ENCODE peak calls at places on chromosomes 1 and 21, in four cellular contexts. K is H1, U is trophoblast cell, X is mesendoderm. C is an unnamed sample. For H3K27me3, the result is how much of the 10 kb centered on the place peaks cover.

GRCh38 chr1:182430263-182431068 is 19.5 kb upstream of the RGSL1 start:
- DNase-seq in X (peak), U (no peak), K (no peak), C (peak)

GRCh38 chr1:182633657-182634281 is 29.6 kb upstream of the RGS16 start:
- DNase-seq in K (no peak), X (peak), U (peak), C (no peak)

GRCh38 chr1:224065455-224065854 is 48.5 kb upstream of the FBXO28 start:
- DNase-seq in X (no peak), K (no peak), U (no peak), C (peak)

GRCh38 chr1:74467786-74468377 is 44.5 kb downstream of the LRRC53 start:
- DNase-seq in K (no peak), X (peak), U (peak), C (peak)

GRCh38 chr21:45596704-45597318 is 46.7 kb upstream of the PCBP3 start:
- DNase-seq in U (peak), K (peak), X (peak), C (peak)

GRCh38 chr21:17903029-17903806 is 84.1 kb upstream of the C21orf91 start:
- DNase-seq in K (no peak), X (peak), U (no peak), C (peak)

GRCh38 chr1:8814870-8815269 is 2.6 kb downstream of the RERE start:
- DNase-seq in U (no peak), X (peak), K (no peak), C (no peak)

GRCh38 chr1:197314672-197315071 is 46.6 kb downstream of the CRB1 start:
- DNase-seq in U (no peak), X (peak), K (no peak), C (no peak)

GRCh38 chr1:109649380-109649987 is 6.4 kb upstream of the GSTM4 start:
- DNase-seq in U (no peak), K (no peak), X (no peak), C (peak)

GRCh38 chr1:88847618-88848017 is 43.7 kb downstream of the GTF2B start:
- DNase-seq in X (peak), U (no peak), K (no peak), C (no peak)

GRCh38 chr1:40532844-40533424 is 1.5 kb downstream of the ZNF684 start:
- DNase-seq in U (peak), K (no peak), X (peak), C (peak)

GRCh38 chr1:230868736-230869385 is 540 bp upstream of the C1orf198 start:
- DNase-seq in X (peak), K (no peak), U (peak), C (no peak)

GRCh38 chr21:34781508-34781907 is 112.7 kb downstream of the CLIC6 start:
- DNase-seq in X (no peak), U (no peak), K (no peak), C (no peak)

GRCh38 chr1:86926886-86927285 is 12.5 kb downstream of the HS2ST1 start:
- DNase-seq in U (no peak), X (no peak), K (no peak), C (no peak)

GRCh38 chr1:213931804-213932203 is 56.0 kb upstream of the PROX1 start:
- DNase-seq in X (peak), K (peak), U (no peak), C (no peak)
- H3K27me3 ChIP-seq in X (under half), K (under half), U (under half), C (under half)

GRCh38 chr21:43814215-43815106 is 25.1 kb downstream of the RRP1 start:
- DNase-seq in K (no peak), X (peak), U (no peak), C (no peak)
- H2AK5ac ChIP-seq in K (no peak), X (no peak), U (no peak), C (no peak)

GRCh38 chr1:17342014-17342441 is 30.0 kb upstream of the PADI6 start:
- DNase-seq in X (no peak), U (no peak), K (no peak), C (no peak)
- H3K27me3 ChIP-seq in X (under half), U (under half), K (under half), C (under half)

GRCh38 chr21:44496900-44497550 is 41.7 kb downstream of the LRRC3 start:
- DNase-seq in K (no peak), X (no peak), U (no peak), C (no peak)

GRCh38 chr21:44499631-44500030 is 40.4 kb downstream of the KRTAP10-1 start:
- DNase-seq in X (no peak), U (no peak), K (no peak), C (no peak)

GRCh38 chr21:44498965-44499560 is 40.9 kb downstream of the KRTAP10-1 start:
- DNase-seq in U (no peak), X (no peak), K (no peak), C (no peak)

GRCh38 chr21:44497641-44498243 is 42.3 kb downstream of the KRTAP10-1 start:
- DNase-seq in U (no peak), K (no peak), X (no peak), C (no peak)

GRCh38 chr21:44498280-44498964 is 41.6 kb downstream of the KRTAP10-1 start:
- DNase-seq in U (no peak), K (no peak), X (no peak), C (no peak)
- H2AK5ac ChIP-seq in U (no peak), K (no peak), X (no peak), C (no peak)

DNA sequence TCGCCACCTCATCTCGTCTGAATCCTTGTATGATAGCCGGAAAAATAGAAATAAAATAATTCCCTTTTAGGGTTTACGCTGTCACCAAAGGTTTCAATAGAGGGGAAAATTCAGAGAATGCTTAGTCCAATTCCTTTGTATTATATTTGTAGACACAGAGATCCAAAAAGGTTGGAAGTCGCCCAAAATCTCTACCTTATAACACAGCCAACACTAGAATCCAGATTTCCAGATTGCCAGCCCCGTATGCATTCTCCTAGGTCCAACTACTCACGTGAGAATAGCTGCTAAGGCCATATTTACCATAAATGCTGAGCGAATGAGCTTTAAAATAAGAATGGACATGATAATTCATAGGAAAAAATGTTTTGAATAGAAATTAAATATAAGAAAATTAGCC is 124.5 kb downstream of the KCNK1 start:
- DNase-seq in K (no peak), U (no peak), X (no peak), C (no peak)
- H3K27me3 ChIP-seq in K (under half), U (under half), X (under half), C (under half)

GRCh38 chr1:1204425-1204920 is 1.9 kb downstream of the TNFRSF18 start:
- DNase-seq in X (no peak), U (no peak), K (no peak), C (no peak)
- H2AK5ac ChIP-seq in X (no peak), U (no peak), K (no peak), C (no peak)

DNA sequence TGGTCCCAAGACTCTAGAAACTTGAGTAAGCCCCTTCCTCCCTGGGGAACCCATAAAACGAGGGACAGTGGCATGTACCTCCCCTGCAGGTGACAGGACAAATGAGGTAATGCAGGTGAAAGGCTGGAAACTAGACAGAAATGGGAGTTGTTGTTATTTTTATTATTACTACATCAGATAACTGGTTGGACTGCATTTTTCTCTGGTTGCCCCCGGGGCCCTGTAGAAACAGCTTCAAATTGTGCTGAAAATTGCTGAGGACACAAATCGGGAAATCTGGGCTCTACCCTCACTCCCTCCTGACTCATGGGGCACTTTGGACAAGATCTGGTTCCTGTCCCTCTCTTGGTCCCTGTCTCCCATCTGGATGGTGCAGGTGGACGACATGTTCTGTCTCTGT is 132.3 kb upstream of the WNT4 start:
- DNase-seq in X (no peak), K (no peak), U (peak), C (no peak)
- H3K27me3 ChIP-seq in X (under half), K (under half), U (under half), C (half or more)

GRCh38 chr1:215043405-215043804 is 39.1 kb upstream of the KCNK2 start:
- DNase-seq in K (no peak), U (no peak), X (no peak), C (no peak)

GRCh38 chr1:215040190-215040589 is 42.3 kb upstream of the KCNK2 start:
- DNase-seq in X (peak), K (no peak), U (peak), C (no peak)

GRCh38 chr1:215044151-215044550 is 38.4 kb upstream of the KCNK2 start:
- DNase-seq in U (no peak), X (no peak), K (no peak), C (no peak)

DNA sequence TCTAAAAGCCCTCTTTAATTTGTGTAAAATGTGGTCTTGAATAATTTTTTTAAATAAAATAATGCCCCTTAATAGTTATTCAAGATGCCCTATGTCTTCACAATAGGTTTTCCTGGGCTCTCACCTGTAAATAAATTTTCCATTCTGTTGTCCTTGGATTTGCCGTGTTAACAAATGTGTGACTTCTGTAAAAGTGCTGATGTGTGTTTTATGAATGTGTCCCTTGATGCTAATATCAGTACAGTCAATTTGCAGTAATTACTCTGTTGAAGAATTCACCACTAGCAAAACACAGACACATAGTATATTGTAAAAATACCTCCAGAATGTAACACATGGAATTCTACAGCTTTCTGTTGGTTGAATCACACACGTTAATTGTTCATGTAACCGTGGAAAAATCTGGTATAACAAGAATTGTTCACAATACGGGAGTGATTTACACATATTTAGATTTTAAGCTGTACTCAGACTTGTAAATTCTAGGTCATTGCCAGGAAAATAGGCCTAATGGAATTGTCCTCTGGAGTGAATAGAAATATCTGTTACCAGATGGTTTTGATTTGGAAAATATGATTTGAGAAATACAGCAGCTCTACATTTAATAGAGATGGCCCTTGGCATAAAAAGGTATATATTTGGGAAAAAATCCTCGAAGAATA is 36.8 kb upstream of the KCNK2 start:
- DNase-seq in K (no peak), X (no peak), U (peak), C (no peak)
- H2AK5ac ChIP-seq in K (no peak), X (no peak), U (no peak), C (no peak)